ENCODE peak calls at places on chromosomes 2 and 18, in nine cellular contexts. R is neural progenitor cell, Y is HCT116, Q is SK-N-SH, U is MM.1S, I is GM23338, V is GM23248, G is OCI-LY7, X is hepatocyte. L is an unnamed sample.

GRCh38 chr2:142175917-142176316 is 45.1 kb upstream of the LRP1B start:
- DNase-seq in R (no peak), Y (no peak), Q (peak; percentile 53), U (no peak), I (no peak), V (no peak), G (no peak), X (peak; percentile 13), L (no peak)

GRCh38 chr18:23635283-23636040 is 27.2 kb downstream of the ANKRD29 start:
- DNase-seq in R (no peak), Y (peak; percentile 77), Q (no peak), U (peak; percentile 13), I (peak; percentile 13), V (peak; percentile 22), G (no peak), X (no peak), L (peak; percentile 68)

GRCh38 chr2:26598336-26599006 is 42.7 kb downstream of the CIB4 start:
- DNase-seq in R (peak; percentile 54), Y (no peak), Q (no peak), U (no peak), I (no peak), V (no peak), G (no peak), X (no peak), L (no peak)

GRCh38 chr2:96103906-96104861 is 12.2 kb downstream of the ADRA2B start:
- DNase-seq in R (no peak), Y (no peak), Q (no peak), U (no peak), I (no peak), V (no peak), G (no peak), X (no peak), L (no peak)

GRCh38 chr2:186695081-186695756 is 1.4 kb downstream of the FAM171B start:
- DNase-seq in R (no peak), Y (no peak), Q (peak; percentile 44), U (no peak), I (no peak), V (peak; percentile 86), G (no peak), X (no peak), L (peak; percentile 7)

GRCh38 chr2:88212251-88212790 is 42.2 kb downstream of the THNSL2 start:
- DNase-seq in R (peak; percentile 77), Y (peak; percentile 38), Q (no peak), U (peak; percentile 18), I (peak; percentile 86), V (peak; percentile 46), G (peak; percentile 11), X (no peak), L (peak; percentile 33)

GRCh38 chr2:126703311-126703710 is 47.4 kb downstream of the GYPC start:
- DNase-seq in R (no peak), Y (no peak), Q (no peak), U (no peak), I (no peak), V (no peak), G (no peak), X (no peak), L (no peak)

GRCh38 chr2:174465327-174465726 is 21.5 kb downstream of the GPR155 start:
- DNase-seq in R (peak; percentile 47), Y (no peak), Q (no peak), U (no peak), I (peak; percentile 70), V (peak; percentile 7), G (no peak), X (peak; percentile 8), L (no peak)

GRCh38 chr2:168456526-168457176 is 579 bp downstream of the CERS6 start:
- DNase-seq in R (peak; percentile 77), Y (no peak), Q (peak; percentile 82), U (peak; percentile 62), I (peak; percentile 67), V (peak; percentile 66), G (no peak), X (peak; percentile 70), L (peak; percentile 33)

GRCh38 chr2:95391641-95392310 is 10.7 kb upstream of the FAHD2A start:
- DNase-seq in R (no peak), Y (no peak), Q (no peak), U (no peak), I (no peak), V (no peak), G (no peak), X (peak; percentile 31), L (no peak)

GRCh38 chr2:203688798-203689197 is 17.6 kb upstream of the CD28 start:
- DNase-seq in R (peak; percentile 6), Y (no peak), Q (no peak), U (peak; percentile 81), I (peak; percentile 9), V (peak; percentile 92), G (peak; percentile 93), X (peak; percentile 25), L (no peak)

GRCh38 chr18:46182633-46183401 is 78.6 kb downstream of the HAUS1 start:
- DNase-seq in R (no peak), Y (no peak), Q (no peak), U (no peak), I (no peak), V (no peak), G (no peak), X (no peak), L (no peak)

GRCh38 chr2:117832905-117833613 is 18.6 kb downstream of the DDX18 start:
- DNase-seq in R (peak; percentile 63), Y (no peak), Q (no peak), U (no peak), I (peak; percentile 52), V (peak; percentile 74), G (no peak), X (peak; percentile 52), L (peak; percentile 24)

GRCh38 chr2:230914886-230915285 is 10.2 kb downstream of the GPR55 start:
- DNase-seq in R (no peak), Y (no peak), Q (no peak), U (no peak), I (no peak), V (no peak), G (no peak), X (no peak), L (no peak)

GRCh38 chr2:54083440-54083839 is 32.0 kb upstream of the ACYP2 start:
- DNase-seq in R (no peak), Y (no peak), Q (no peak), U (no peak), I (no peak), V (peak; percentile 43), G (no peak), X (no peak), L (no peak)

GRCh38 chr2:110960281-110960680 is 160.4 kb upstream of the BCL2L11 start:
- DNase-seq in R (no peak), Y (no peak), Q (no peak), U (no peak), I (no peak), V (no peak), G (no peak), X (no peak), L (no peak)

GRCh38 chr2:34012728-34013302 is 413.7 kb upstream of the FAM98A start:
- DNase-seq in R (peak; percentile 87), Y (peak; percentile 18), Q (peak; percentile 52), U (peak; percentile 69), I (peak; percentile 92), V (peak; percentile 53), G (peak; percentile 59), X (peak; percentile 86), L (peak; percentile 73)

GRCh38 chr2:217418090-217418489 is 558.2 kb upstream of the TNP1 start:
- DNase-seq in R (no peak), Y (no peak), Q (no peak), U (no peak), I (no peak), V (peak; percentile 91), G (no peak), X (no peak), L (no peak)

DNA sequence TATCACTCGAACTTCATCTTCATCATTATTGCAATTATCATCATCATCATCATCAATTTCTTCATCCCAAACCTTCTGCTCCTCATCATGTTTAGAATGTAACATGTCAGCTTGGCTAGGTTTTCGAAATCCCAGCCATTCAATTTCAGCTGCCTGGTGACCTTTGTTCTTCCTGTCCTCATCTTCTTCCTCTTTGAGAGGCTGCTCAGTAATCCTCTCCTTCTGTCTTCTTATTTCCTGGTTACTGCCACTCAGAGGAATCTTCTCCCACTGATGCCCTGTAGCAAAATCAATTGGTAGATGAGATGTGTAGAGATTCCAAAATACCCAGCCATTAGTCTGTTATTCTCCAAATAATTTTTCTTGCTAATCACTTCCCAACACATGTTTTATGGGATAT is 4.1 kb downstream of the ERMN start:
- DNase-seq in R (no peak), Y (no peak), Q (no peak), U (no peak), I (no peak), V (no peak), G (no peak), X (no peak), L (no peak)
- TF ChIP-seq EZH2phosphoT487 in R (no peak), Y (no peak), Q (no peak), U (no peak), I (no peak), V (no peak), G (no peak), X (no peak), L (no peak)

GRCh38 chr2:108614043-108614435 is 79.8 kb downstream of the LIMS1 start:
- DNase-seq in R (no peak), Y (no peak), Q (no peak), U (no peak), I (no peak), V (no peak), G (no peak), X (no peak), L (no peak)
- H3K4me1 ChIP-seq in R (peaks cover 3% of the 10 kb centered on the region), Y (peaks cover 13% of the 10 kb centered on the region), Q (peaks cover 27% of the 10 kb centered on the region), U (peaks cover 59% of the 10 kb centered on the region), I (no peaks in the 10 kb centered on the region), V (peaks cover 12% of the 10 kb centered on the region), G (peaks cover 95% of the 10 kb centered on the region), X (peaks cover 55% of the 10 kb centered on the region), L (peaks cover 56% of the 10 kb centered on the region)

GRCh38 chr2:78907089-78907488 is 118.4 kb upstream of the REG3G start:
- DNase-seq in R (no peak), Y (no peak), Q (no peak), U (no peak), I (no peak), V (no peak), G (no peak), X (no peak), L (no peak)

GRCh38 chr2:78913284-78913683 is 112.2 kb upstream of the REG3G start:
- DNase-seq in R (no peak), Y (no peak), Q (no peak), U (no peak), I (peak; percentile 35), V (no peak), G (no peak), X (no peak), L (no peak)

GRCh38 chr2:78908973-78909372 is 116.5 kb upstream of the REG3G start:
- DNase-seq in R (no peak), Y (no peak), Q (no peak), U (no peak), I (no peak), V (no peak), G (no peak), X (no peak), L (no peak)
- TF ChIP-seq EZH2phosphoT487 in R (no peak), Y (no peak), Q (no peak), U (no peak), I (no peak), V (no peak), G (no peak), X (no peak), L (no peak)

DNA sequence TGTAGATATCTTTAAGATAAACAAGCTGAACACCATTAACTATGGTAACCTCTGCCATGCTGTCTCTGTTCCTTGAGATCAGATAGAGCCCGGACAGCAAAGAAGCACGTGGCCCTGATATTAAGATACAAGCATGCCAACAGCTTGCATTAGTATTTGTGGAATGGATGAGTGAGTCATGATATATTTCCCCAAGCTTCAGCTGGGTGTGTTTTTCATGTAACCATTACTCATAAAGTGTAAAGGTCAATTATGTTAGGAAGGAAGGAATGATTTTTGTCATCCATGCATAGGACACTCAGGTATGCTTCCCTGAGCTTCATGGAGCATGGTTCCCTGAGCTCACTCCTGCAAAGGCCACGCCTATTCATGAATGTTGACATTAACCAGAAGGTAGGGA is 74.6 kb downstream of the ARL4C start:
- DNase-seq in R (no peak), Y (peak; percentile 82), Q (no peak), U (no peak), I (no peak), V (peak; percentile 93), G (no peak), X (peak; percentile 76), L (peak; percentile 96)
- H3K4me1 ChIP-seq in R (peaks cover 31% of the 10 kb centered on the region), Y (peaks cover 22% of the 10 kb centered on the region), Q (no peaks in the 10 kb centered on the region), U (peaks cover 29% of the 10 kb centered on the region), I (peaks cover 13% of the 10 kb centered on the region), V (peaks cover 18% of the 10 kb centered on the region), G (peaks cover 72% of the 10 kb centered on the region), X (peaks cover 4% of the 10 kb centered on the region), L (peaks cover 38% of the 10 kb centered on the region)

L was measured in PC-3.